ENCODE peak calls at places on chromosomes 5 and 9, in five cellular contexts. P is H1, C is HepG2, H is K562, Q is GM12878. L is an unnamed sample. For H3K4me1, the result is how much of the 10 kb centered on the place peaks cover.

GRCh38 chr5:122311888-122312669 is at the start of gene SNCAIP:
- DNase-seq in Q (no peak), H (peak), C (no peak), P (no peak), L (peak)

GRCh38 chr5:176153741-176154140 is 84.5 kb upstream of the SIMC1 start:
- DNase-seq in Q (no peak), P (no peak), H (no peak), C (no peak), L (no peak)

GRCh38 chr5:32522429-32523143 is 62.8 kb upstream of the SUB1 start:
- DNase-seq in C (no peak), P (no peak), Q (no peak), H (no peak), L (no peak)

GRCh38 chr9:97578846-97579245 is 54.3 kb downstream of the TSTD2 start:
- DNase-seq in C (no peak), Q (no peak), P (no peak), H (no peak), L (no peak)

GRCh38 chr9:110028281-110029075 is 179.5 kb downstream of the C9orf152 start:
- DNase-seq in P (no peak), Q (no peak), C (no peak), H (no peak), L (no peak)

GRCh38 chr5:32279223-32279622 is 33.5 kb downstream of the MTMR12 start:
- DNase-seq in P (no peak), H (no peak), Q (no peak), C (no peak), L (no peak)

GRCh38 chr9:8800196-8800595 is 1000.6 kb upstream of the DMAC1 start:
- DNase-seq in P (no peak), H (no peak), Q (no peak), C (no peak), L (no peak)

GRCh38 chr5:56791396-56791795 is 24.0 kb upstream of the MAP3K1 start:
- DNase-seq in Q (no peak), H (no peak), P (no peak), C (no peak), L (no peak)

GRCh38 chr5:134088291-134088690 is 26.2 kb upstream of the TCF7 start:
- DNase-seq in Q (no peak), C (no peak), H (no peak), P (no peak), L (no peak)

GRCh38 chr5:137206030-137206715 is 293.0 kb downstream of the SPOCK1 start:
- DNase-seq in Q (no peak), H (no peak), P (no peak), C (no peak), L (no peak)

GRCh38 chr5:150469718-150470470 is 20.4 kb upstream of the RPS14 start:
- DNase-seq in C (no peak), Q (no peak), P (no peak), H (no peak), L (no peak)

GRCh38 chr9:134399435-134400056 is 73.3 kb downstream of the RXRA start:
- DNase-seq in P (no peak), Q (no peak), H (peak), C (no peak), L (peak)
- H3K4me1 ChIP-seq in P (under half), Q (under half), H (under half), C (under half), L (under half)

GRCh38 chr9:114271556-114272510 is 51.1 kb upstream of the ORM1 start:
- DNase-seq in C (peak), Q (no peak), P (no peak), H (no peak), L (peak)
- TF ChIP-seq CREB1 in C (no peak), Q (no peak), P (no peak), H (no peak), L (no peak)

DNA sequence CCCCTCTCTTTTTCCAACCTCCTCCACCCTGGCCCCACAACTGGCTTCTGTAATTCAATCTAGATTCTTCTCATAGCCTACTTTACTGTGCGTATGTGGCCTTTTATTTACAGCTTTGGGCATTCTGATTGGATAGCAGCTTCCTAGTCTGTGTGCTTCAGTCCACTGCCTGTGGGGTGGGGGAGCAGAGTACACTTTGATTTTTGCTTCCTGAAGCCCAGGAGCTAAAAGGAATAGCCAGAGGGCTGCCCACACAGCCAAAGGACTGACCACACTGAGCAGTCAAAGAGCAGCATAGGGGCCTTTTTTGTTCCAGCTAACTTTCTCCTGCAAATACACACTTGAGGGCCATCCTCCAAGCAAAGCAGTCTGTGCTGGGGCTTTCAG is 30.5 kb downstream of the RUSC2 start:
- DNase-seq in P (no peak), H (no peak), Q (no peak), C (no peak), L (no peak)
- H3K4me1 ChIP-seq in P (under half), H (under half), Q (under half), C (half or more), L (under half)

GRCh38 chr9:105912868-105913516 is 218.7 kb downstream of the TMEM38B start:
- DNase-seq in H (no peak), Q (no peak), C (no peak), P (no peak), L (no peak)
- TF ChIP-seq CREB1 in H (no peak), Q (no peak), C (no peak), P (no peak), L (no peak)

GRCh38 chr5:84565866-84566265 is 181.2 kb upstream of the EDIL3 start:
- DNase-seq in P (no peak), C (no peak), H (no peak), Q (no peak), L (no peak)
- H3K4me1 ChIP-seq in P (under half), C (under half), H (under half), Q (under half), L (under half)

DNA sequence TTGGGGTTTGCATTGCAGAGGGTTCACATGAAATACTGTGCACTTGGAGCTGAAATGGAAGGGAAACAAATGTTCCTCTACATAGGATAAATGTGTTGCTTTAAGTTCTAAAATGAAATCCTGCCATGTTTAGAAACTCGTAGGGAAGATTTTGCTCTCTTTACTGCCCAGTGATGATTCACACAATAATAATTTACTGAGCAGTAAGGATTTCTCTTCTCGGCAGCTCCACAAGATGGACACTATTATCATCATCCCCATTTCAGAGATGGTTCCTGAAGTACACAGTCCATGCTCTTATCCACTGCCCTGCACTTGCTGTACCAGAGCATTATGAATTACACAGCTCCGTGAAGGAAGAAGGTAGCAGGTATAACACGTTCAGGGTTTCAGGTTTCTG is 4.1 kb downstream of the HACD4 start:
- DNase-seq in Q (no peak), P (no peak), H (no peak), C (no peak), L (no peak)
- TF ChIP-seq CREB1 in Q (no peak), P (no peak), H (no peak), C (no peak), L (no peak)

GRCh38 chr5:66981266-66981665 is 215.3 kb downstream of the CD180 start:
- DNase-seq in C (no peak), P (no peak), Q (no peak), H (no peak), L (no peak)

GRCh38 chr5:66976108-66976507 is 220.5 kb downstream of the CD180 start:
- DNase-seq in C (no peak), Q (no peak), P (no peak), H (no peak), L (no peak)

GRCh38 chr5:66981705-66982387 is 214.8 kb downstream of the CD180 start:
- DNase-seq in Q (no peak), C (no peak), P (no peak), H (no peak), L (no peak)

GRCh38 chr5:66982514-66982913 is 214.1 kb downstream of the CD180 start:
- DNase-seq in C (no peak), P (no peak), Q (no peak), H (no peak), L (no peak)

GRCh38 chr5:66979738-66980137 is 216.9 kb downstream of the CD180 start:
- DNase-seq in Q (no peak), C (no peak), H (no peak), P (no peak), L (no peak)
- H3K4me1 ChIP-seq in Q (under half), C (under half), H (under half), P (under half), L (under half)

DNA sequence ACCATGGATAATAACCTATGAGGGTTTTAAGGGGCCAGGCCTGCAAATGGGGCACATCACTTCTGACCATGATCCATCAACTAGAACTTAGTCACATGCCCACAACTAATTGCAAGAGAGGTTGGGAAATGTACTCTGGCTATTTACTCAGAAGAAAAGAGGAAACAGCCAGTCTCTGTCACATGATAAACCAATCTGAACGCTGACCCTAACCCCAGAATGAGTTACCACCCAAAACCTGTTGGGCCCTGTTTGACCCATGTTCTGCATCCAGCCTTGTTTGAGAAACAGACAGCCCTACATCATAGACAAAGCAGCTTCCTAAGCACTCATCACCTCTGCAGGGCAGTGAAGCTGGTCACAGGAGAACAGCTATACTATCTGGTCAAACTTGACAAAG is 5.8 kb downstream of the MACROH2A1 start:
- DNase-seq in P (no peak), C (no peak), H (no peak), Q (no peak), L (no peak)
- TF ChIP-seq CREB1 in P (no peak), C (no peak), H (no peak), Q (no peak), L (no peak)

GRCh38 chr9:124260769-124261603 is 3.2 kb downstream of the NEK6 start:
- DNase-seq in Q (no peak), P (no peak), H (no peak), C (peak), L (no peak)
- H3K4me1 ChIP-seq in Q (under half), P (under half), H (under half), C (half or more), L (under half)

GRCh38 chr5:154831451-154831850 is 19.0 kb downstream of the FAXDC2 start:
- DNase-seq in P (no peak), C (no peak), Q (no peak), H (no peak), L (no peak)

GRCh38 chr5:154830596-154830995 is 19.8 kb downstream of the FAXDC2 start:
- DNase-seq in Q (no peak), C (no peak), H (no peak), P (no peak), L (no peak)

GRCh38 chr5:154829181-154829588 is 21.2 kb downstream of the FAXDC2 start:
- DNase-seq in P (no peak), C (no peak), H (no peak), Q (no peak), L (no peak)

GRCh38 chr5:154830219-154830595 is 20.2 kb downstream of the FAXDC2 start:
- DNase-seq in Q (no peak), H (no peak), C (no peak), P (no peak), L (no peak)

DNA sequence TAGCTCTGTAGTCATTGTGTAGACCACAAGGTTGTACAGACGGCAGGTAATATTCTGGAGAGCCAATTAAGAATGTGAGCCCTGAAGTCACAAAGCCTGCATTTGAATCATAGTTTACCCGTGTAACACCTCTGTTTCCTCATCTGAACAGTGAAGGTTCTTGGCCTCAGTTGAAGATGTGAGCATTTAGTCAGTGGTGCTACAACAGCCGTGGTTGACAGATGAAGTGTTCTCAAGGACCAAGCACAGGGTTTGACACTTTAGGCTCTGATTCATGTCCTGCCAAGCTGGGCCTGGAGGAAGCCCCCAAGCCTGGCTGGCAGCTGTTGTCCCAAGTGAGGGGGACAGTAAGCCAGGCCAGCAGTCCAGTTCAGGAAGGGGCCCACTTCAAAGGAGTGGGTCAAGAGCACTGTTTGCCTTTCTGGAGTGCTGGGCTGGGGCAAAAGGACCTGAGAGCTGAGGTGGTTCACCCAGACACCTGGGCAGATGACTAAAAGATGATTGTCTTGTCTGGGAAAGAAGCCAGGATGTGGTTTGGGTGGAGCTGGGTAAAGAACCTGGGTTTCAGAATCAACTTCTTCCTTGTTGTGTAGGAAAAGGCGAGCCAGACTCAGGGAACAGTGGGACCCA is 20.7 kb downstream of the FAXDC2 start:
- DNase-seq in H (no peak), Q (no peak), C (no peak), P (no peak), L (no peak)
- TF ChIP-seq CREB1 in H (no peak), Q (no peak), C (no peak), P (no peak), L (no peak)

L was measured in GM23338.